ENCODE peak calls at places on chromosomes 2 and 18, in four cellular contexts. E, W, Y and I are unnamed samples.

GRCh38 chr2:6358542-6358941 is 507.2 kb downstream of the CMPK2 start:
- DNase-seq in E (no peak), Y (no peak), W (no peak), I (no peak)

GRCh38 chr2:2577366-2577765 is 246.3 kb upstream of the MYT1L start:
- DNase-seq in E (no peak), W (no peak), Y (no peak), I (no peak)

GRCh38 chr2:48347712-48348111 is 182.2 kb upstream of the STON1 start:
- DNase-seq in Y (no peak), W (no peak), E (peak), I (peak)

GRCh38 chr2:191051825-191052778 is 38.1 kb upstream of the STAT1 start:
- DNase-seq in Y (peak), E (peak), W (no peak), I (peak)

GRCh38 chr18:76619342-76620315 is 124.6 kb upstream of the ZNF516 start:
- DNase-seq in E (peak), Y (peak), W (no peak), I (peak)

GRCh38 chr18:69636529-69637301 is 236.0 kb downstream of the DOK6 start:
- DNase-seq in Y (no peak), W (no peak), E (no peak), I (peak)

GRCh38 chr2:11417946-11418585 is 47.9 kb downstream of the E2F6 start:
- DNase-seq in Y (peak), E (no peak), W (no peak), I (no peak)

GRCh38 chr2:120926463-120927165 is 190.9 kb downstream of the GLI2 start:
- DNase-seq in Y (no peak), W (no peak), E (no peak), I (no peak)

GRCh38 chr2:177530513-177531039 is 138.0 kb downstream of the AGPS start:
- DNase-seq in W (no peak), E (no peak), Y (no peak), I (peak)

GRCh38 chr2:222504714-222505113 is 80.4 kb downstream of the SGPP2 start:
- DNase-seq in Y (no peak), E (no peak), W (peak), I (no peak)

GRCh38 chr2:102606353-102606752 is 13.0 kb upstream of the SLC9A2 start:
- DNase-seq in Y (peak), W (no peak), E (no peak), I (peak)

GRCh38 chr2:134917219-134917957 is 1.2 kb upstream of the CCNT2 start:
- DNase-seq in W (peak), E (no peak), Y (peak), I (no peak)

GRCh38 chr18:48878471-48878870 is 72.3 kb downstream of the SMAD7 start:
- DNase-seq in E (no peak), Y (no peak), W (no peak), I (no peak)

GRCh38 chr2:113217455-113218282 is 43.9 kb downstream of the PSD4 start:
- DNase-seq in Y (no peak), W (no peak), E (no peak), I (peak)

GRCh38 chr18:2050702-2051201 is 520.6 kb downstream of the METTL4 start:
- DNase-seq in E (no peak), W (no peak), Y (peak), I (no peak)

GRCh38 chr2:206981739-206982336 is 42.5 kb downstream of the CPO start:
- DNase-seq in E (peak), Y (peak), W (peak), I (peak)

GRCh38 chr18:48777737-48778111 is 173.0 kb downstream of the SMAD7 start:
- DNase-seq in W (no peak), E (peak), Y (peak), I (peak)

GRCh38 chr2:164948540-164948939 is 6.8 kb downstream of the SLC38A11 start:
- DNase-seq in Y (no peak), E (no peak), W (no peak), I (no peak)

GRCh38 chr18:56843241-56843640 is 192.1 kb downstream of the WDR7 start:
- DNase-seq in Y (no peak), E (no peak), W (no peak), I (no peak)

GRCh38 chr2:165864353-165864752 is 70.3 kb upstream of the GALNT3 start:
- DNase-seq in E (no peak), Y (no peak), W (no peak), I (no peak)

GRCh38 chr2:230225486-230225885 is at the start of gene SP140:
- DNase-seq in E (no peak), Y (no peak), W (peak), I (no peak)

GRCh38 chr2:6896930-6897759 is 19.6 kb downstream of the RSAD2 start:
- DNase-seq in E (peak), W (no peak), Y (peak), I (peak)

GRCh38 chr18:26175481-26175880 is 41.8 kb downstream of the PSMA8 start:
- DNase-seq in E (no peak), W (no peak), Y (no peak), I (no peak)

GRCh38 chr2:76642122-76642521 is 880.1 kb downstream of the LRRTM4 start:
- DNase-seq in Y (no peak), W (no peak), E (no peak), I (no peak)

GRCh38 chr2:233301811-233302210 is 5.8 kb upstream of the SAG start:
- DNase-seq in W (no peak), E (no peak), Y (no peak), I (no peak)

GRCh38 chr2:172088245-172089004 is 3.1 kb downstream of the DLX1 start:
- DNase-seq in Y (no peak), E (no peak), W (no peak), I (no peak)

GRCh38 chr18:63907649-63908048 is at the start of gene SERPINB10:
- DNase-seq in E (peak), W (peak), Y (peak), I (no peak)

GRCh38 chr2:223044092-223044836 is 7.7 kb upstream of the KCNE4 start:
- DNase-seq in E (no peak), W (no peak), Y (no peak), I (no peak)

GRCh38 chr2:64960819-64961218 is 28.4 kb upstream of the SLC1A4 start:
- DNase-seq in E (no peak), Y (no peak), W (no peak), I (no peak)

GRCh38 chr2:64966017-64966416 is 23.2 kb upstream of the SLC1A4 start:
- DNase-seq in W (no peak), Y (no peak), E (no peak), I (no peak)

GRCh38 chr2:64966839-64967238 is 22.4 kb upstream of the SLC1A4 start:
- DNase-seq in E (no peak), Y (no peak), W (no peak), I (no peak)

GRCh38 chr2:64958556-64958955 is 30.6 kb upstream of the SLC1A4 start:
- DNase-seq in E (no peak), Y (no peak), W (no peak), I (no peak)

DNA sequence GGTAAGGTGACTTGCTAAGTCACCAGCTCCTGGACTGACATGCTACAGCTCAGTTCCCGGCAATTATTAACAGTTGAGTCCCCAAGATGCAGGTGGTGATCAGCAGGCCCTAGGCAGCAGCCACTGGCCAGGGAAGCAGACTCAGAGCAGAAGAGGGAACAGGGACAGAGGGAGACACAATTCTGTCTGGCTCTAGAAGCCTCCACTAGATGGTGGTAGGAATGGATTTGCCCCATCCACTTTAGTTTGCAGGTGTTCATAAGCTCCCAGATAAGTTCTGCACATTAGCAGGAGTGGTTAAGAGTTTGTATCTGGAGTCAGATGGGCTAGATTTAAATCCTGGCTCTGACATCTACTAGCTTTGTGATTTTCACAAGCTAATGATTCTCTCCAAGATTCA is 25.5 kb upstream of the SLC1A4 start:
- DNase-seq in Y (no peak), E (no peak), W (no peak), I (no peak)
- TF ChIP-seq CTCF in Y (no peak), E (no peak), W (peak), I (no peak)

GRCh38 chr2:46534589-46534988 is 55.2 kb downstream of the TMEM247 start:
- DNase-seq in E (no peak), W (no peak), Y (no peak), I (no peak)
- H3K4me3 ChIP-seq in E (no peak), W (no peak), Y (no peak), I (no peak)

GRCh38 chr18:8654482-8655451 is 45.5 kb downstream of the RAB12 start:
- DNase-seq in W (no peak), E (peak), Y (peak), I (peak)
- TF ChIP-seq CTCF in W (peak), E (peak), Y (peak), I (peak)

DNA sequence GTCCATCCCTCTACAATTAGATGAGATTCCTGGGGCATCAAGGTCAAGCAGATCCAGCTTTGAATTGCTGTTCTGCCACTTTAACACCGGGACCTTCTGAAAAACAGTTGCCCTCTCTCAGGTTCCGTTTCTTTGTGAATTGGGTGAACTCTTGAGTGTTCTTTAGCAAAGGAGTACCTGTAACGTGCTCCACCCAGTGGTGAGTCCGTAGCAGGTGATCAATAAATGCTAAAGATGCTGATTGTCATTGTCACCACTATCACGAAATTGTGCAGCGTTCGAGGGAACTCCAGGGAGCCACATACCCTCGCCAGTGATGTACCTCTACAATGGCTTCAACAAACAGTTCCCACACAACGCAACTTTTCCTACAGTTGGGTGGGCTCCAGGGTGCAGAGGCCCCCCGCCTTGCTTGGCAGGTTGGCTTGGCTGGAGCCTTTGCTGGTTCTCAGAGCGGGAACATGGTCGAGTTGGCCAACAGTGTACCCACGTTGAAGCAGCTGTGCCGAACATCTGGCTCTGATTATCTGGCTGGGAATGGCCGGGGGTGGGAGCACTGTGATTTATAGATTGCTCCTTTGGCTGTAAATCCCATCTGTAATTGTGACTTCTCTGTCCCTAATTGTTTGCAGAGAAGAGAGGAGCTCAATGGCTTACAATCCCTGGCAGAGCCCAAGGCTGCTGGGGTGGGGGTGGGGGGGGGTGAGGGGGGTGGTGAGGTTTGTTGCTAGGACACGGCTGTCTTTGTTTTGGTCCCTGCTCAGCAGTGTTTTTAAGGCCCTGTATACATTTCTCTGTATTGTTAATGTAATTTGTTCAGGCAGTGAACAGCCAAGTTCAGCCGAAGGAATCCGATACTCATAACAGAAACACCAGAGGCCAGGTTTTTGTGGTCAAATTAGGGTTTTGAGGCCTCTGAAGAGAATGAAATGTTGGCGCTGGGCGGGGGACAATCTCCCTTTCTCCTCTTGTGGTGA is 82.2 kb downstream of the TCF7L1 start:
- DNase-seq in W (no peak), Y (no peak), E (peak), I (peak)
- H3K4me3 ChIP-seq in W (no peak), Y (no peak), E (no peak), I (no peak)

DNA sequence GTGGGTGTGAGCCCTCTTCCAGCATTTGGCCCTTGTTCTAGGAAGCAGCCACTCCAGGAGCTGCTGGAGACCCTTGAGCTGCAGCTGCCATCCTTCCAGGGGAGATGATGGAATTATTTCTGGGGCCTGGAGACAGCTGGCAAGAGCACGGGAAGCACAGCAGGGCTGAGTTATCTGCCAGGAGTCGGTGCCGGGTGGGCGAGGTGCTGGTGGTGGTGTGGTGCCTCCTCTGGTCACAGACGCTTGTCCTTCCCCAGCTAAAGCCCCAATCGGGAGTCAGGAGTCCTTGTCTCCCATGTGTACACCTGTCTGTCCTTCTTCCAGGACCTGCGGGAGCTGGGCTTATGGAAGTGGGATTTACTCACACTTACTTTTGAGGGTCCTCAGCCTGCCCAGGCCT is 36.0 kb downstream of the DPYSL5 start:
- DNase-seq in Y (no peak), E (no peak), W (no peak), I (no peak)
- TF ChIP-seq CTCF in Y (no peak), E (no peak), W (no peak), I (no peak)

DNA sequence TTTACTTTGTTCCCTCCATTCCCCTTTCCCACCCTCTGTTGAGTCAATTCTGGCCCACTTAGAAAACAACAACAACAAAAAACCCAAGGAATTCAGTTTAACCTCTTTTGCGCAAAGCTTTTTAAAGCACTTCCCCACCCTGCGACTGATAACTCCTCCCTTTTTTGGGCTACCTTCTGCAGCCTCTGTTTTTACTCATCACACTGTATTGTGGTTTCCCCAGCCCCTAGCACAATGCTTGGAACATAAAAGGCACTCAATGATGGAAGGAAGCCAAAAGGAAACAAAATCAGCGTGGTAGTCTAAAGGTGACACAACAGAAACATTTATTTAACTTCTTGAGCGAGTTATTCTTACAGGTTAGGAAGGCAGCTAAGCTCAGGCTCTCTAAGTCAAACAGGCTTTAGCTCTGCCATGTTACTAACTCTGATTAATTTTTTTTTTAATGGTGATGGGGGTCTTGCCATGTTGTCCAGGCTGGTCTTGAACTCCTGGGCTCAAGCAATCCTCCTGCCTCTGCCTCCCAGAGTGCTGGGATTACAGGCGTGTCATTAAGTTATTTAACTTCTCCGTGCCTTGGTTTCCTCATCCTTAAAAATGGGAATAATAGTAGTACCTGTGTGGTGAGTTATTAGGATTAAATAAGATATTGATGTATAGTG is 1.3 kb downstream of the CEP68 start:
- DNase-seq in E (peak), W (peak), Y (peak), I (peak)
- H3K4me3 ChIP-seq in E (peak), W (peak), Y (peak), I (peak)

GRCh38 chr2:56102866-56103265 is 80.9 kb upstream of the CCDC85A start:
- DNase-seq in W (no peak), E (peak), Y (peak), I (peak)

GRCh38 chr2:56107486-56107885 is 76.3 kb upstream of the CCDC85A start:
- DNase-seq in Y (no peak), W (no peak), E (no peak), I (no peak)

GRCh38 chr2:56104951-56105350 is 78.8 kb upstream of the CCDC85A start:
- DNase-seq in E (no peak), Y (no peak), W (no peak), I (no peak)

GRCh38 chr2:56113571-56113970 is 70.2 kb upstream of the CCDC85A start:
- DNase-seq in E (no peak), Y (no peak), W (no peak), I (no peak)

GRCh38 chr2:56108806-56109205 is 75.0 kb upstream of the CCDC85A start:
- DNase-seq in Y (no peak), W (no peak), E (no peak), I (no peak)
- TF ChIP-seq CTCF in Y (peak), W (peak), E (no peak), I (peak)